ENCODE peak calls at places on chromosomes 16 and 17, in six cellular contexts. One of them, this sample, is unnamed.

GRCh38 chr16:87844374-87844733 is 25.0 kb downstream of the SLC7A5 start:
- DNase-seq in T-helper 2 cell: no peak
- DNase-seq in posterior vena cava: no peak
- DNase-seq in body of pancreas: no peak
- DNase-seq in NCI-H2081: no peak
- DNase-seq in HEK293T: no peak
- DNase-seq in this sample: no peak

GRCh38 chr17:65819810-65820209 is 258.4 kb upstream of the AXIN2 start:
- DNase-seq in T-helper 2 cell: no peak
- DNase-seq in posterior vena cava: no peak
- DNase-seq in body of pancreas: no peak
- DNase-seq in NCI-H2081: no peak
- DNase-seq in HEK293T: no peak
- DNase-seq in this sample: no peak

GRCh38 chr17:2595736-2596135 is 2.3 kb downstream of the PAFAH1B1 start:
- DNase-seq in T-helper 2 cell: no peak
- DNase-seq in posterior vena cava: no peak
- DNase-seq in body of pancreas: no peak
- DNase-seq in NCI-H2081: no peak
- DNase-seq in HEK293T: no peak
- DNase-seq in this sample: no peak

GRCh38 chr17:57406131-57406980 is 150.0 kb downstream of the MSI2 start:
- DNase-seq in T-helper 2 cell: no peak
- DNase-seq in posterior vena cava: no peak
- DNase-seq in body of pancreas: no peak
- DNase-seq in NCI-H2081: no peak
- DNase-seq in HEK293T: no peak
- DNase-seq in this sample: no peak

GRCh38 chr17:81806461-81807209 is 2.7 kb downstream of the GCGR start:
- DNase-seq in T-helper 2 cell: no peak
- DNase-seq in posterior vena cava: no peak
- DNase-seq in body of pancreas: no peak
- DNase-seq in NCI-H2081: no peak
- DNase-seq in HEK293T: no peak
- DNase-seq in this sample: no peak

GRCh38 chr17:55295411-55296170 is 30.8 kb downstream of the HLF start:
- DNase-seq in T-helper 2 cell: no peak
- DNase-seq in posterior vena cava: no peak
- DNase-seq in body of pancreas: peak
- DNase-seq in NCI-H2081: peak
- DNase-seq in HEK293T: peak
- DNase-seq in this sample: no peak

GRCh38 chr17:3502466-3502865 is 26.7 kb downstream of the ASPA start:
- DNase-seq in T-helper 2 cell: no peak
- DNase-seq in posterior vena cava: no peak
- DNase-seq in body of pancreas: no peak
- DNase-seq in NCI-H2081: no peak
- DNase-seq in HEK293T: no peak
- DNase-seq in this sample: no peak

GRCh38 chr17:82097187-82097918 is 683 bp downstream of the FASN start:
- DNase-seq in T-helper 2 cell: no peak
- DNase-seq in posterior vena cava: no peak
- DNase-seq in body of pancreas: peak
- DNase-seq in NCI-H2081: peak
- DNase-seq in HEK293T: peak
- DNase-seq in this sample: no peak

GRCh38 chr17:42673885-42674754 is 2.7 kb downstream of the PLEKHH3 start:
- DNase-seq in T-helper 2 cell: no peak
- DNase-seq in posterior vena cava: peak
- DNase-seq in body of pancreas: peak
- DNase-seq in NCI-H2081: no peak
- DNase-seq in HEK293T: peak
- DNase-seq in this sample: no peak

GRCh38 chr16:30142672-30143346 is 19.8 kb upstream of the MAPK3 start:
- DNase-seq in T-helper 2 cell: no peak
- DNase-seq in posterior vena cava: no peak
- DNase-seq in body of pancreas: no peak
- DNase-seq in NCI-H2081: no peak
- DNase-seq in HEK293T: no peak
- DNase-seq in this sample: no peak

GRCh38 chr16:70644763-70645597 is 1.4 kb upstream of the IL34 start:
- DNase-seq in T-helper 2 cell: no peak
- DNase-seq in posterior vena cava: no peak
- DNase-seq in body of pancreas: no peak
- DNase-seq in NCI-H2081: no peak
- DNase-seq in HEK293T: peak
- DNase-seq in this sample: no peak

GRCh38 chr17:67606471-67606870 is 111.3 kb upstream of the NOL11 start:
- DNase-seq in T-helper 2 cell: no peak
- DNase-seq in posterior vena cava: no peak
- DNase-seq in body of pancreas: peak
- DNase-seq in NCI-H2081: peak
- DNase-seq in HEK293T: no peak
- DNase-seq in this sample: no peak

GRCh38 chr16:84175351-84176081 is 11.3 kb downstream of the TAF1C start:
- DNase-seq in T-helper 2 cell: no peak
- DNase-seq in posterior vena cava: no peak
- DNase-seq in body of pancreas: peak
- DNase-seq in NCI-H2081: peak
- DNase-seq in HEK293T: peak
- DNase-seq in this sample: no peak

GRCh38 chr17:80678621-80679020 is 134.0 kb downstream of the RPTOR start:
- DNase-seq in T-helper 2 cell: no peak
- DNase-seq in posterior vena cava: no peak
- DNase-seq in body of pancreas: no peak
- DNase-seq in NCI-H2081: no peak
- DNase-seq in HEK293T: no peak
- DNase-seq in this sample: peak

GRCh38 chr17:82272495-82273326 is 789 bp downstream of the CSNK1D start:
- DNase-seq in T-helper 2 cell: peak
- DNase-seq in posterior vena cava: no peak
- DNase-seq in body of pancreas: peak
- DNase-seq in NCI-H2081: no peak
- DNase-seq in HEK293T: peak
- DNase-seq in this sample: no peak

GRCh38 chr17:55454906-55455474 is 33.4 kb upstream of the MMD start:
- DNase-seq in T-helper 2 cell: no peak
- DNase-seq in posterior vena cava: no peak
- DNase-seq in body of pancreas: no peak
- DNase-seq in NCI-H2081: no peak
- DNase-seq in HEK293T: peak
- DNase-seq in this sample: peak

GRCh38 chr16:71709231-71709781 is 15.2 kb downstream of the PHLPP2 start:
- DNase-seq in T-helper 2 cell: no peak
- DNase-seq in posterior vena cava: no peak
- DNase-seq in body of pancreas: no peak
- DNase-seq in NCI-H2081: no peak
- DNase-seq in HEK293T: no peak
- DNase-seq in this sample: peak

GRCh38 chr17:32518856-32519768 is 32.3 kb downstream of the CDK5R1 start:
- DNase-seq in T-helper 2 cell: no peak
- DNase-seq in posterior vena cava: no peak
- DNase-seq in body of pancreas: peak
- DNase-seq in NCI-H2081: peak
- DNase-seq in HEK293T: peak
- DNase-seq in this sample: no peak

GRCh38 chr16:86334062-86334461 is 176.3 kb upstream of the FOXF1 start:
- DNase-seq in T-helper 2 cell: no peak
- DNase-seq in posterior vena cava: no peak
- DNase-seq in body of pancreas: no peak
- DNase-seq in NCI-H2081: no peak
- DNase-seq in HEK293T: no peak
- DNase-seq in this sample: no peak

GRCh38 chr17:36575028-36575427 is 16.7 kb upstream of the DHRS11 start:
- DNase-seq in T-helper 2 cell: no peak
- DNase-seq in posterior vena cava: no peak
- DNase-seq in body of pancreas: no peak
- DNase-seq in NCI-H2081: no peak
- DNase-seq in HEK293T: no peak
- DNase-seq in this sample: no peak

GRCh38 chr16:82924075-82924854 is 297.5 kb downstream of the CDH13 start:
- DNase-seq in T-helper 2 cell: no peak
- DNase-seq in posterior vena cava: no peak
- DNase-seq in body of pancreas: no peak
- DNase-seq in NCI-H2081: no peak
- DNase-seq in HEK293T: no peak
- DNase-seq in this sample: no peak

GRCh38 chr16:83040174-83040573 is 413.4 kb downstream of the CDH13 start:
- DNase-seq in T-helper 2 cell: no peak
- DNase-seq in posterior vena cava: no peak
- DNase-seq in body of pancreas: no peak
- DNase-seq in NCI-H2081: no peak
- DNase-seq in HEK293T: no peak
- DNase-seq in this sample: no peak

GRCh38 chr16:87535855-87536794 is 43.3 kb upstream of the ZCCHC14 start:
- DNase-seq in T-helper 2 cell: no peak
- DNase-seq in posterior vena cava: no peak
- DNase-seq in body of pancreas: no peak
- DNase-seq in NCI-H2081: no peak
- DNase-seq in HEK293T: no peak
- DNase-seq in this sample: no peak

GRCh38 chr16:47853635-47854034 is 302.2 kb downstream of the ABCC12 start:
- DNase-seq in T-helper 2 cell: no peak
- DNase-seq in posterior vena cava: no peak
- DNase-seq in body of pancreas: no peak
- DNase-seq in NCI-H2081: no peak
- DNase-seq in HEK293T: no peak
- DNase-seq in this sample: no peak

GRCh38 chr16:14285542-14286380 is 214.6 kb downstream of the MRTFB start:
- DNase-seq in T-helper 2 cell: peak
- DNase-seq in posterior vena cava: peak
- DNase-seq in body of pancreas: peak
- DNase-seq in NCI-H2081: peak
- DNase-seq in HEK293T: peak
- DNase-seq in this sample: peak

GRCh38 chr16:74698220-74698619 is 2.4 kb downstream of the MLKL start:
- DNase-seq in T-helper 2 cell: no peak
- DNase-seq in posterior vena cava: no peak
- DNase-seq in body of pancreas: no peak
- DNase-seq in NCI-H2081: no peak
- DNase-seq in HEK293T: no peak
- DNase-seq in this sample: no peak

GRCh38 chr17:2064511-2064910 is 9.6 kb downstream of the HIC1 start:
- DNase-seq in T-helper 2 cell: no peak
- DNase-seq in posterior vena cava: no peak
- DNase-seq in body of pancreas: no peak
- DNase-seq in NCI-H2081: no peak
- DNase-seq in HEK293T: no peak
- DNase-seq in this sample: no peak